ENCODE peak calls at places on chromosomes 13 and 19, in ten cellular contexts. Y, P, B, G, I, L, O, N, S and H are unnamed samples.

GRCh38 chr13:92842145-92842544 is 384.5 kb upstream of the GPC6 start:
- DNase-seq in S (no peak), O (no peak), N (peak), P (no peak), I (no peak), G (no peak), L (no peak), B (no peak), Y (no peak), H (no peak)

GRCh38 chr13:73248711-73249580 is 190.1 kb downstream of the KLF5 start:
- DNase-seq in B (peak), G (no peak), P (no peak), I (no peak), N (peak), Y (no peak), S (peak), L (no peak), O (no peak), H (no peak)

GRCh38 chr19:13978721-13979191 is 26.4 kb downstream of the DCAF15 start:
- DNase-seq in L (no peak), Y (no peak), I (peak), O (no peak), S (no peak), P (no peak), B (no peak), N (no peak), G (no peak), H (no peak)

GRCh38 chr19:11034449-11035213 is 54.6 kb upstream of the LDLR start:
- DNase-seq in Y (no peak), L (no peak), B (no peak), G (no peak), I (no peak), S (no peak), P (no peak), N (no peak), O (no peak), H (no peak)

GRCh38 chr19:51531349-51532315 is at the start of gene SIGLEC6:
- DNase-seq in B (no peak), Y (no peak), S (peak), O (no peak), N (no peak), I (no peak), P (peak), G (peak), L (no peak), H (peak)

GRCh38 chr13:20353973-20354372 is 121.9 kb upstream of the GJB6 start:
- DNase-seq in S (no peak), I (no peak), N (peak), O (no peak), L (no peak), P (no peak), G (no peak), Y (no peak), B (no peak), H (no peak)

GRCh38 chr19:38464421-38465082 is 31.1 kb downstream of the RYR1 start:
- DNase-seq in N (no peak), B (no peak), P (no peak), L (no peak), I (no peak), G (no peak), O (no peak), S (no peak), Y (no peak), H (no peak)

GRCh38 chr19:33627962-33628839 is 6.4 kb downstream of the CHST8 start:
- DNase-seq in O (no peak), S (no peak), P (no peak), Y (no peak), G (no peak), I (no peak), B (no peak), L (no peak), N (no peak), H (no peak)

GRCh38 chr13:113358653-113359052 is 5.3 kb downstream of the GRTP1 start:
- DNase-seq in B (no peak), S (no peak), N (no peak), O (no peak), P (no peak), G (no peak), I (no peak), Y (no peak), L (no peak), H (no peak)

GRCh38 chr19:3084943-3085342 is 9.2 kb upstream of the GNA11 start:
- DNase-seq in O (no peak), Y (no peak), N (no peak), I (no peak), G (no peak), S (no peak), B (no peak), L (no peak), P (no peak), H (no peak)

GRCh38 chr19:28553764-28554163 is 659.2 kb downstream of the UQCRFS1 start:
- DNase-seq in L (no peak), Y (no peak), O (no peak), P (no peak), N (no peak), B (no peak), G (no peak), S (no peak), I (no peak), H (no peak)

GRCh38 chr13:110422913-110423688 is 116.0 kb downstream of the COL4A2 start:
- DNase-seq in I (no peak), Y (no peak), O (no peak), G (no peak), B (peak), N (peak), L (no peak), S (no peak), P (no peak), H (no peak)

GRCh38 chr19:2270572-2271515 is 11.1 kb downstream of the PEAK3 start:
- DNase-seq in N (peak), Y (peak), P (peak), B (peak), G (peak), I (peak), O (no peak), L (peak), S (peak), H (no peak)

GRCh38 chr13:34201050-34201913 is 383.3 kb downstream of the RFC3 start:
- DNase-seq in O (no peak), L (no peak), Y (no peak), I (no peak), G (no peak), B (no peak), S (no peak), N (peak), P (no peak), H (no peak)

GRCh38 chr13:112771139-112771876 is 81.5 kb downstream of the ATP11A start:
- DNase-seq in P (no peak), Y (no peak), L (no peak), G (no peak), O (no peak), N (no peak), B (no peak), S (no peak), I (no peak), H (no peak)

GRCh38 chr19:38079926-38080380 is 144.1 kb downstream of the DPF1 start:
- DNase-seq in L (no peak), N (peak), G (no peak), O (no peak), P (no peak), S (peak), Y (no peak), B (peak), I (no peak), H (no peak)

GRCh38 chr13:26682606-26683005 is 78.0 kb downstream of the GPR12 start:
- DNase-seq in B (no peak), Y (no peak), G (no peak), P (no peak), L (no peak), O (no peak), I (no peak), S (no peak), N (no peak), H (no peak)

GRCh38 chr19:7888826-7889217 is 512 bp downstream of the LRRC8E start:
- DNase-seq in N (no peak), S (no peak), L (no peak), Y (no peak), O (no peak), B (no peak), P (no peak), G (no peak), I (no peak), H (no peak)

GRCh38 chr13:73467103-73467502 is 408.3 kb downstream of the KLF5 start:
- DNase-seq in P (no peak), N (no peak), O (no peak), B (no peak), Y (no peak), I (no peak), G (no peak), S (no peak), L (no peak), H (no peak)

GRCh38 chr13:23512762-23513395 is 57.3 kb upstream of the TNFRSF19 start:
- DNase-seq in N (no peak), O (no peak), L (no peak), P (no peak), I (no peak), B (no peak), S (peak), Y (no peak), G (no peak), H (no peak)

GRCh38 chr13:38670627-38671026 is 16.2 kb upstream of the FREM2 start:
- DNase-seq in S (no peak), I (no peak), P (no peak), B (no peak), G (no peak), Y (no peak), O (no peak), N (no peak), L (no peak), H (no peak)

GRCh38 chr19:29711584-29712132 is 3.4 kb downstream of the C19orf12 start:
- DNase-seq in L (no peak), B (no peak), S (no peak), G (no peak), O (no peak), N (no peak), Y (no peak), I (no peak), P (no peak), H (no peak)

GRCh38 chr13:52371736-52372247 is 34.2 kb downstream of the THSD1 start:
- DNase-seq in B (peak), N (peak), S (no peak), P (no peak), I (no peak), Y (peak), L (no peak), G (no peak), O (no peak), H (no peak)

GRCh38 chr13:51542358-51542972 is 41.8 kb upstream of the WDFY2 start:
- DNase-seq in I (no peak), B (no peak), S (peak), N (no peak), G (no peak), L (no peak), O (no peak), Y (peak), P (no peak), H (no peak)

GRCh38 chr19:15038304-15038703 is 11.0 kb upstream of the CASP14 start:
- DNase-seq in B (peak), P (no peak), N (no peak), O (no peak), L (no peak), Y (no peak), G (no peak), S (no peak), I (no peak), H (no peak)

GRCh38 chr13:26475176-26476110 is 82.0 kb upstream of the WASF3 start:
- DNase-seq in G (no peak), S (peak), O (no peak), L (no peak), Y (peak), P (no peak), N (no peak), I (no peak), B (no peak), H (no peak)

GRCh38 chr19:31331536-31331935 is 17.7 kb downstream of the TSHZ3 start:
- DNase-seq in P (no peak), Y (no peak), G (no peak), L (no peak), B (no peak), N (no peak), S (no peak), O (no peak), I (no peak), H (no peak)

GRCh38 chr13:43961909-43962308 is 82.2 kb downstream of the LACC1 start:
- DNase-seq in L (no peak), S (no peak), I (no peak), P (no peak), G (no peak), N (no peak), Y (no peak), B (peak), O (no peak), H (no peak)

GRCh38 chr19:16015805-16016173 is 60.5 kb upstream of the TPM4 start:
- DNase-seq in B (no peak), N (no peak), O (no peak), G (no peak), S (no peak), P (no peak), I (no peak), Y (no peak), L (no peak), H (no peak)

GRCh38 chr13:93226623-93227279 is at the start of gene GPC6:
- DNase-seq in I (peak), S (peak), B (no peak), N (peak), G (peak), P (peak), L (no peak), O (no peak), Y (peak), H (no peak)

GRCh38 chr13:22505489-22505888 is 675.3 kb upstream of the SGCG start:
- DNase-seq in S (no peak), G (no peak), I (no peak), L (no peak), N (peak), B (no peak), P (no peak), Y (no peak), O (no peak), H (no peak)

GRCh38 chr19:21482863-21483276 is 22.5 kb upstream of the ZNF429 start:
- DNase-seq in P (peak), G (no peak), I (no peak), O (peak), S (peak), N (peak), Y (peak), B (no peak), L (peak), H (no peak)

GRCh38 chr13:19601749-19602725 is 31.4 kb upstream of the MPHOSPH8 start:
- DNase-seq in I (peak), L (no peak), Y (peak), B (peak), G (peak), S (peak), P (no peak), N (peak), O (no peak), H (peak)

GRCh38 chr19:42023121-42023942 is 29.3 kb upstream of the ATP1A3 start:
- DNase-seq in O (no peak), Y (peak), G (no peak), I (no peak), L (no peak), N (peak), P (no peak), B (no peak), S (peak), H (no peak)

GRCh38 chr19:28468701-28469459 is 744.1 kb downstream of the UQCRFS1 start:
- DNase-seq in O (no peak), N (no peak), L (no peak), S (peak), P (no peak), G (no peak), I (no peak), Y (peak), B (no peak), H (no peak)

GRCh38 chr13:19685034-19685433 is 51.6 kb downstream of the MPHOSPH8 start:
- DNase-seq in P (no peak), N (no peak), B (no peak), I (no peak), Y (no peak), G (no peak), L (no peak), S (peak), O (no peak), H (no peak)

GRCh38 chr13:96994030-96994848 is at the start of gene OXGR1:
- DNase-seq in N (no peak), O (no peak), L (no peak), I (peak), B (peak), G (no peak), P (no peak), S (peak), Y (peak), H (no peak)

GRCh38 chr13:59452189-59452588 is 711.5 kb downstream of the DIAPH3 start:
- DNase-seq in P (no peak), L (no peak), O (no peak), B (no peak), N (no peak), I (no peak), G (no peak), Y (no peak), S (no peak), H (no peak)

GRCh38 chr13:103703246-103703645 is 637.0 kb upstream of the SLC10A2 start:
- DNase-seq in I (no peak), G (no peak), Y (no peak), O (no peak), B (no peak), L (no peak), N (no peak), S (no peak), P (no peak), H (no peak)